ENCODE peak calls at places on chromosomes 4 and X, in six cellular contexts. One of them, this sample, is unnamed.

GRCh38 chrX:69366183-69366582 is 137.9 kb upstream of the NALF2 start:
- DNase-seq in cardiac fibroblast: no peak
- DNase-seq in lower leg skin: no peak
- DNase-seq in AG09319: no peak
- DNase-seq in tibial artery: no peak
- DNase-seq in heart left ventricle: no peak
- DNase-seq in this sample: no peak

GRCh38 chr4:176043838-176044588 is 21.6 kb upstream of the WDR17 start:
- DNase-seq in cardiac fibroblast: no peak
- DNase-seq in lower leg skin: no peak
- DNase-seq in tibial artery: no peak
- DNase-seq in AG09319: no peak
- DNase-seq in heart left ventricle: no peak
- DNase-seq in this sample: no peak

GRCh38 chrX:6813836-6814370 is 279.0 kb upstream of the VCX3A start:
- DNase-seq in tibial artery: no peak
- DNase-seq in AG09319: no peak
- DNase-seq in lower leg skin: no peak
- DNase-seq in heart left ventricle: no peak
- DNase-seq in cardiac fibroblast: no peak
- DNase-seq in this sample: no peak

GRCh38 chrX:123468481-123468880 is 264.4 kb downstream of the THOC2 start:
- DNase-seq in heart left ventricle: no peak
- DNase-seq in tibial artery: no peak
- DNase-seq in AG09319: no peak
- DNase-seq in lower leg skin: no peak
- DNase-seq in cardiac fibroblast: no peak
- DNase-seq in this sample: no peak

GRCh38 chr4:71026086-71026485 is 32.6 kb downstream of the DCK start:
- DNase-seq in AG09319: peak
- DNase-seq in lower leg skin: no peak
- DNase-seq in tibial artery: no peak
- DNase-seq in heart left ventricle: no peak
- DNase-seq in cardiac fibroblast: peak
- DNase-seq in this sample: peak

GRCh38 chrX:17738002-17738713 is 865 bp downstream of the SCML1 start:
- DNase-seq in heart left ventricle: peak
- DNase-seq in tibial artery: peak
- DNase-seq in lower leg skin: peak
- DNase-seq in cardiac fibroblast: peak
- DNase-seq in AG09319: no peak
- DNase-seq in this sample: peak

GRCh38 chrX:18887177-18887820 is 96.6 kb downstream of the PHKA2 start:
- DNase-seq in lower leg skin: peak
- DNase-seq in tibial artery: no peak
- DNase-seq in cardiac fibroblast: no peak
- DNase-seq in AG09319: no peak
- DNase-seq in heart left ventricle: peak
- DNase-seq in this sample: no peak

GRCh38 chr4:134024251-134024650 is 177.3 kb downstream of the PABPC4L start:
- DNase-seq in AG09319: no peak
- DNase-seq in heart left ventricle: no peak
- DNase-seq in tibial artery: no peak
- DNase-seq in lower leg skin: no peak
- DNase-seq in cardiac fibroblast: peak
- DNase-seq in this sample: peak

GRCh38 chr4:123995939-123996338 is 599.3 kb downstream of the SPRY1 start:
- DNase-seq in AG09319: no peak
- DNase-seq in cardiac fibroblast: peak
- DNase-seq in tibial artery: no peak
- DNase-seq in heart left ventricle: no peak
- DNase-seq in lower leg skin: no peak
- DNase-seq in this sample: peak

GRCh38 chrX:151240237-151240636 is 63.9 kb downstream of the GPR50 start:
- DNase-seq in lower leg skin: no peak
- DNase-seq in tibial artery: no peak
- DNase-seq in AG09319: no peak
- DNase-seq in cardiac fibroblast: no peak
- DNase-seq in heart left ventricle: no peak
- DNase-seq in this sample: no peak

GRCh38 chrX:132774312-132774711 is 184.1 kb downstream of the HS6ST2 start:
- DNase-seq in AG09319: no peak
- DNase-seq in heart left ventricle: no peak
- DNase-seq in cardiac fibroblast: no peak
- DNase-seq in lower leg skin: no peak
- DNase-seq in tibial artery: no peak
- DNase-seq in this sample: no peak

GRCh38 chr4:47533689-47534347 is 48.7 kb downstream of the ATP10D start:
- DNase-seq in heart left ventricle: no peak
- DNase-seq in tibial artery: no peak
- DNase-seq in AG09319: no peak
- DNase-seq in lower leg skin: no peak
- DNase-seq in cardiac fibroblast: no peak
- DNase-seq in this sample: no peak

GRCh38 chrX:119417842-119418241 is 18.7 kb downstream of the SLC25A43 start:
- DNase-seq in tibial artery: no peak
- DNase-seq in AG09319: no peak
- DNase-seq in heart left ventricle: no peak
- DNase-seq in cardiac fibroblast: peak
- DNase-seq in lower leg skin: no peak
- DNase-seq in this sample: peak

GRCh38 chr4:5940470-5941203 is 47.8 kb upstream of the CRMP1 start:
- DNase-seq in heart left ventricle: no peak
- DNase-seq in cardiac fibroblast: peak
- DNase-seq in lower leg skin: no peak
- DNase-seq in AG09319: no peak
- DNase-seq in tibial artery: no peak
- DNase-seq in this sample: no peak

GRCh38 chr4:183106839-183107238 is 7.8 kb downstream of the WWC2 start:
- DNase-seq in tibial artery: no peak
- DNase-seq in lower leg skin: no peak
- DNase-seq in cardiac fibroblast: no peak
- DNase-seq in heart left ventricle: no peak
- DNase-seq in AG09319: no peak
- DNase-seq in this sample: no peak
- TF ChIP-seq CTCF in tibial artery: no peak
- TF ChIP-seq CTCF in lower leg skin: no peak
- TF ChIP-seq CTCF in cardiac fibroblast: peak
- TF ChIP-seq CTCF in heart left ventricle: no peak
- TF ChIP-seq CTCF in AG09319: no peak
- TF ChIP-seq CTCF in this sample: peak

GRCh38 chr4:73308286-73308685 is 49.7 kb upstream of the ANKRD17 start:
- DNase-seq in cardiac fibroblast: peak
- DNase-seq in heart left ventricle: no peak
- DNase-seq in lower leg skin: no peak
- DNase-seq in tibial artery: no peak
- DNase-seq in AG09319: no peak
- DNase-seq in this sample: peak

GRCh38 chr4:73311428-73311827 is 52.8 kb upstream of the ANKRD17 start:
- DNase-seq in AG09319: peak
- DNase-seq in heart left ventricle: no peak
- DNase-seq in tibial artery: no peak
- DNase-seq in lower leg skin: no peak
- DNase-seq in cardiac fibroblast: peak
- DNase-seq in this sample: peak

GRCh38 chr4:73303711-73304110 is 45.1 kb upstream of the ANKRD17 start:
- DNase-seq in tibial artery: no peak
- DNase-seq in heart left ventricle: no peak
- DNase-seq in cardiac fibroblast: no peak
- DNase-seq in AG09319: no peak
- DNase-seq in lower leg skin: no peak
- DNase-seq in this sample: no peak

GRCh38 chr4:73312967-73313366 is 54.4 kb upstream of the ANKRD17 start:
- DNase-seq in tibial artery: no peak
- DNase-seq in AG09319: no peak
- DNase-seq in heart left ventricle: no peak
- DNase-seq in lower leg skin: no peak
- DNase-seq in cardiac fibroblast: no peak
- DNase-seq in this sample: no peak

DNA sequence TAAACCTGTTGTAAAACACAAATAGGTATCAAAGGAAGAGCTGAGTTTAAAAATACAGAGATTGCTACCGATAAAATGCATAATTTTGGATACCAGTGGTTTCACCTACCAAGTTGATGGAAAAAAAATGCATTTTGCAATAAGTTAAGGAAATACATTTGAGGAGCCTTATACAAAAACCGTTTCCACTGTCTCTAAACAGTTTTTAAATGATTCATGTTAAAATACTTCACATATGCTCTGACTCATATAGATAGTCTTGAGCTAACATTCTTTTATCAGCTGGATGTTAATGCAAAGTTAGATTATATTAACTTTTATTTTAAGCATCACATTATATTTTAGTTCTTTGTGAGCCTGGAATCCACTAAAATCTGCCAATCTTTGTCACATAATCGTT is 50.6 kb upstream of the ANKRD17 start:
- DNase-seq in cardiac fibroblast: peak
- DNase-seq in heart left ventricle: no peak
- DNase-seq in AG09319: no peak
- DNase-seq in tibial artery: no peak
- DNase-seq in lower leg skin: no peak
- DNase-seq in this sample: peak
- TF ChIP-seq CTCF in cardiac fibroblast: no peak
- TF ChIP-seq CTCF in heart left ventricle: no peak
- TF ChIP-seq CTCF in AG09319: no peak
- TF ChIP-seq CTCF in tibial artery: no peak
- TF ChIP-seq CTCF in lower leg skin: no peak
- TF ChIP-seq CTCF in this sample: no peak

DNA sequence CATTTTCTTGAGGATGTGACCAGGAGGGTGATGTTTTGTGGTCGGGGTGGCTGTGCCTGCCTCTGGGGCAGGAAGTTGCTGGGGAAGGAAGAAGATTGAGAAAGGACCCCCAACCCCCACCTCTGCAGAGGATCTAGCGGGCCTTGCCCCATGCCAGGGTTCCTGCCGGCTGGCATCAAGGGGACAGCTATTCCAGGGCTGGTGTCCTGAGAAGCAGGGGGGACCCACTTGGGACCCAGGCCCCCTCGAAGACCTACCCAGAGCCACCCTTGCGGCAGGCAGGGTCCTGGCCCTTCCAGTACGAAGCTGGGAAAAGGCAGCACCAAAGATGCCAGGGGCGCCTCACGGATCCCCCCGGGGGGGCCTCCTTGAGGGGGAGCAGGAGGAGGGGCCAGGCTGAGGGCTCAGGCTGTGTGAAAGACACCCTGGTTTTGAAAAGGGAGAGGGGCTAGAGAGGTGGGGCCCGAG is 6.6 kb downstream of the SH3BP2 start:
- DNase-seq in heart left ventricle: peak
- DNase-seq in lower leg skin: no peak
- DNase-seq in cardiac fibroblast: no peak
- DNase-seq in tibial artery: peak
- DNase-seq in AG09319: no peak
- DNase-seq in this sample: no peak
- TF ChIP-seq CTCF in heart left ventricle: no peak
- TF ChIP-seq CTCF in lower leg skin: no peak
- TF ChIP-seq CTCF in cardiac fibroblast: no peak
- TF ChIP-seq CTCF in tibial artery: no peak
- TF ChIP-seq CTCF in AG09319: no peak
- TF ChIP-seq CTCF in this sample: no peak

DNA sequence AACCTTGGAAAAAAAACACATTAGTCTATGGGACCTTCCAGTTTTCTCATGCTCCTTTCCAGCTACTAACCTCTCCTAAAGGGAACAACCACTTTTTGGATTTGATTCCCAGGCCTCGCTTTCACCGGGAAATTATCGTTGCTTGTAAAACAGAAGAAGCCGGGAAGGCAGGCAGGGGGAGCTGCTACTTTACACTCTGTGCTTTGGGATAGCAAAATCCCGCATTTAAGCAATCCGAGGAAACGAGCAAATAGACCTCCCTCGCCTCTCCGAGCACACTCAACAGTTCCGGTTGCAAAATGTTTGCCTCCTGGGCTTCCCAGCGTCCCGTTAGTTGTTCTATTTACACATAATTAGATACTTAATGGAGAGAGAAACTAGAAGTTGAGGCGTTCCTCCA is 1.2 kb downstream of the CD38 start:
- DNase-seq in AG09319: no peak
- DNase-seq in lower leg skin: peak
- DNase-seq in tibial artery: peak
- DNase-seq in heart left ventricle: peak
- DNase-seq in cardiac fibroblast: peak
- DNase-seq in this sample: no peak
- TF ChIP-seq CTCF in AG09319: peak
- TF ChIP-seq CTCF in lower leg skin: no peak
- TF ChIP-seq CTCF in tibial artery: no peak
- TF ChIP-seq CTCF in heart left ventricle: peak
- TF ChIP-seq CTCF in cardiac fibroblast: peak
- TF ChIP-seq CTCF in this sample: no peak

DNA sequence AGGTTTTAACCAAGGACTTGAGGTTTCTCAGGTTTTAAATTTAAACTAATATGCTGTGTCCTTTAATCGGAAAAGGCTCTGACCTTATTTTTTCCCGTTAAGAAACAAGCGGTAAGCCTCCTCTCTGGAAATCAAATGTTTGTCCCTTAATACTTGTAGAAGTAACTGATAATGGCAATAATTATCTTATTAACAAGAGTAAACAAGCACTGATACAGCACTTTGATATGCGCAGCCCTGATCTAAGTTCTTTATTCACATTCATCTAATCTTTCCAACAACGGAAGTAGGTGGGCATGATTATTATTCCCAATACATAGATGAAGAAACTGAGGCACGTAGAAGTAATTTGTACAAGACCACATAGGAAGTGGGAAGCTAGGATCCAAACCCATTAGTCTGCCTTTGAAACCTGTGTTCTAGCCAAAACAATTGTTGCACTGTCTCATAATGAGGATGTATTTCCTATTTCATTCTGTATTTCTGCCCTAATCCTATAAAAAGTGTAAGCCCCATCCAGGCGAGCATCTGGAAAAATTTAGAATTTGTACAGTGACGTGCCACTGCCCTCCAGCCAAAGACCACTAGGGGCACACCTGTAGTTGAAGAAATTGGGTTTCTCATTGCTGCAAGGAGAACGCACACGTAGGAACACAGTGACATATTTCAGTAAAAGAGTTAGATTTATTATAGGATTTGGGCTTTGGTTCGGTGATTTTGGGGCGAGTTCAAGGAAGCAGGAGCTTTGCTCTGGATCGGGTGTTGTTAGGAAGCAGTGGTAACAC is 605 bp downstream of the CXorf58 start:
- DNase-seq in cardiac fibroblast: no peak
- DNase-seq in AG09319: no peak
- DNase-seq in lower leg skin: no peak
- DNase-seq in heart left ventricle: no peak
- DNase-seq in tibial artery: no peak
- DNase-seq in this sample: no peak
- TF ChIP-seq CTCF in cardiac fibroblast: peak
- TF ChIP-seq CTCF in AG09319: peak
- TF ChIP-seq CTCF in lower leg skin: no peak
- TF ChIP-seq CTCF in heart left ventricle: no peak
- TF ChIP-seq CTCF in tibial artery: no peak
- TF ChIP-seq CTCF in this sample: peak

GRCh38 chr4:76174216-76174615 is 26.0 kb upstream of the NUP54 start:
- DNase-seq in cardiac fibroblast: no peak
- DNase-seq in heart left ventricle: no peak
- DNase-seq in lower leg skin: no peak
- DNase-seq in AG09319: no peak
- DNase-seq in tibial artery: no peak
- DNase-seq in this sample: no peak
- TF ChIP-seq CTCF in cardiac fibroblast: no peak
- TF ChIP-seq CTCF in heart left ventricle: no peak
- TF ChIP-seq CTCF in lower leg skin: no peak
- TF ChIP-seq CTCF in AG09319: no peak
- TF ChIP-seq CTCF in tibial artery: no peak
- TF ChIP-seq CTCF in this sample: no peak